ENCODE peak calls at places on chromosomes 16 and 17, in eight cellular contexts. E is retina; Y is D341Med; M is foreskin keratinocyte; R is effector memory CD4-positive, alpha-beta T cell; G is GM04504; O is GM03348; U is stimulated activated CD8-positive, alpha-beta memory T cell treated with anti-CD3 and anti-CD28 coated beads, Interleukin-4, amount 100 ng/mL, for 1 hour. D is an unnamed sample.

GRCh38 chr17:45975640-45976295 is 23.3 kb upstream of the STH start:
- DNase-seq in E (no peak), Y (no peak), M (no peak), R (no peak), G (no peak), O (no peak), U (no peak), D (no peak)

GRCh38 chr17:77383613-77384608 is 243.1 kb downstream of the SEC14L1 start:
- DNase-seq in E (no peak), Y (no peak), M (no peak), R (no peak), G (no peak), O (no peak), U (no peak), D (no peak)

GRCh38 chr17:35152741-35153140 is 5.1 kb downstream of the UNC45B start:
- DNase-seq in E (no peak), Y (no peak), M (no peak), R (no peak), G (no peak), O (no peak), U (no peak), D (no peak)

GRCh38 chr16:26749072-26749471 is 317.7 kb upstream of the C16orf82 start:
- DNase-seq in E (no peak), Y (no peak), M (no peak), R (no peak), G (no peak), O (no peak), U (no peak), D (no peak)

GRCh38 chr17:66663041-66663494 is 171.8 kb upstream of the CACNG5 start:
- DNase-seq in E (no peak), Y (no peak), M (no peak), R (no peak), G (no peak), O (no peak), U (no peak), D (no peak)

GRCh38 chr16:55491691-55492090 is 12.7 kb downstream of the MMP2 start:
- DNase-seq in E (no peak), Y (no peak), M (no peak), R (no peak), G (no peak), O (no peak), U (no peak), D (no peak)

GRCh38 chr17:50129303-50129945 is 536 bp downstream of the SAMD14 start:
- DNase-seq in E (peak; percentile 71), Y (peak; percentile 86), M (no peak), R (peak; percentile 44), G (no peak), O (peak; percentile 44), U (no peak), D (no peak)

GRCh38 chr16:11742041-11742535 is 569 bp downstream of the TXNDC11 start:
- DNase-seq in E (no peak), Y (no peak), M (peak; percentile 24), R (peak; percentile 35), G (no peak), O (peak; percentile 44), U (no peak), D (no peak)

D was measured in cortex of kidney.